ENCODE peak calls at places on chromosomes 1 and 21, in six cellular contexts. One of them, this sample, is unnamed.
A peak's percentile ranks its signal among the peaks of the same experiment; 100 is the strongest.

GRCh38 chr21:35150562-35151226 is 101.6 kb upstream of the RUNX1 start:
- DNase-seq in amniotic epithelial cell: peak; percentile 40
- DNase-seq in stimulated activated naive CD8-positive, alpha-beta T cell treated with anti-CD3 and anti-CD28 coated beads, Interleukin-15, Interleukin-2, amounts not matched to agents 100 U/mL and 50 U/mL, for 24 hours: no peak
- DNase-seq in NCI-H2081: no peak
- DNase-seq in activated CD8-positive, alpha-beta T cell treated with anti-CD3 and anti-CD28 coated beads for 36 hours: no peak
- DNase-seq in non-pigmented ciliary epithelial cell: peak; percentile 60
- DNase-seq in this sample: peak; percentile 24

GRCh38 chr1:205923663-205924435 is 19.4 kb downstream of the SLC26A9 start:
- DNase-seq in amniotic epithelial cell: no peak
- DNase-seq in stimulated activated naive CD8-positive, alpha-beta T cell treated with anti-CD3 and anti-CD28 coated beads, Interleukin-15, Interleukin-2, amounts not matched to agents 100 U/mL and 50 U/mL, for 24 hours: no peak
- DNase-seq in NCI-H2081: no peak
- DNase-seq in activated CD8-positive, alpha-beta T cell treated with anti-CD3 and anti-CD28 coated beads for 36 hours: no peak
- DNase-seq in non-pigmented ciliary epithelial cell: no peak
- DNase-seq in this sample: no peak

GRCh38 chr21:31072486-31072885 is 34.2 kb upstream of the KRTAP19-8 start:
- DNase-seq in amniotic epithelial cell: no peak
- DNase-seq in stimulated activated naive CD8-positive, alpha-beta T cell treated with anti-CD3 and anti-CD28 coated beads, Interleukin-15, Interleukin-2, amounts not matched to agents 100 U/mL and 50 U/mL, for 24 hours: no peak
- DNase-seq in NCI-H2081: no peak
- DNase-seq in activated CD8-positive, alpha-beta T cell treated with anti-CD3 and anti-CD28 coated beads for 36 hours: no peak
- DNase-seq in non-pigmented ciliary epithelial cell: no peak
- DNase-seq in this sample: no peak

GRCh38 chr1:230568676-230569075 is 73.6 kb upstream of the COG2 start:
- DNase-seq in amniotic epithelial cell: no peak
- DNase-seq in stimulated activated naive CD8-positive, alpha-beta T cell treated with anti-CD3 and anti-CD28 coated beads, Interleukin-15, Interleukin-2, amounts not matched to agents 100 U/mL and 50 U/mL, for 24 hours: no peak
- DNase-seq in NCI-H2081: no peak
- DNase-seq in activated CD8-positive, alpha-beta T cell treated with anti-CD3 and anti-CD28 coated beads for 36 hours: no peak
- DNase-seq in non-pigmented ciliary epithelial cell: no peak
- DNase-seq in this sample: no peak

GRCh38 chr1:230891413-230891812 is 23.1 kb upstream of the C1orf198 start:
- DNase-seq in amniotic epithelial cell: no peak
- DNase-seq in stimulated activated naive CD8-positive, alpha-beta T cell treated with anti-CD3 and anti-CD28 coated beads, Interleukin-15, Interleukin-2, amounts not matched to agents 100 U/mL and 50 U/mL, for 24 hours: no peak
- DNase-seq in NCI-H2081: no peak
- DNase-seq in activated CD8-positive, alpha-beta T cell treated with anti-CD3 and anti-CD28 coated beads for 36 hours: no peak
- DNase-seq in non-pigmented ciliary epithelial cell: no peak
- DNase-seq in this sample: no peak

GRCh38 chr1:23469372-23469982 is 14.5 kb downstream of the ASAP3 start:
- DNase-seq in amniotic epithelial cell: no peak
- DNase-seq in stimulated activated naive CD8-positive, alpha-beta T cell treated with anti-CD3 and anti-CD28 coated beads, Interleukin-15, Interleukin-2, amounts not matched to agents 100 U/mL and 50 U/mL, for 24 hours: no peak
- DNase-seq in NCI-H2081: no peak
- DNase-seq in activated CD8-positive, alpha-beta T cell treated with anti-CD3 and anti-CD28 coated beads for 36 hours: no peak
- DNase-seq in non-pigmented ciliary epithelial cell: no peak
- DNase-seq in this sample: no peak

GRCh38 chr1:183319051-183319450 is 99.1 kb downstream of the NMNAT2 start:
- DNase-seq in amniotic epithelial cell: no peak
- DNase-seq in stimulated activated naive CD8-positive, alpha-beta T cell treated with anti-CD3 and anti-CD28 coated beads, Interleukin-15, Interleukin-2, amounts not matched to agents 100 U/mL and 50 U/mL, for 24 hours: no peak
- DNase-seq in NCI-H2081: no peak
- DNase-seq in activated CD8-positive, alpha-beta T cell treated with anti-CD3 and anti-CD28 coated beads for 36 hours: no peak
- DNase-seq in non-pigmented ciliary epithelial cell: no peak
- DNase-seq in this sample: no peak

GRCh38 chr1:80059940-80060339 is 1053.4 kb upstream of the ADGRL4 start:
- DNase-seq in amniotic epithelial cell: peak; percentile 29
- DNase-seq in stimulated activated naive CD8-positive, alpha-beta T cell treated with anti-CD3 and anti-CD28 coated beads, Interleukin-15, Interleukin-2, amounts not matched to agents 100 U/mL and 50 U/mL, for 24 hours: no peak
- DNase-seq in NCI-H2081: no peak
- DNase-seq in activated CD8-positive, alpha-beta T cell treated with anti-CD3 and anti-CD28 coated beads for 36 hours: no peak
- DNase-seq in non-pigmented ciliary epithelial cell: no peak
- DNase-seq in this sample: no peak

GRCh38 chr1:101587749-101588148 is 350.9 kb downstream of the S1PR1 start:
- DNase-seq in amniotic epithelial cell: peak; percentile 14
- DNase-seq in stimulated activated naive CD8-positive, alpha-beta T cell treated with anti-CD3 and anti-CD28 coated beads, Interleukin-15, Interleukin-2, amounts not matched to agents 100 U/mL and 50 U/mL, for 24 hours: no peak
- DNase-seq in NCI-H2081: no peak
- DNase-seq in activated CD8-positive, alpha-beta T cell treated with anti-CD3 and anti-CD28 coated beads for 36 hours: no peak
- DNase-seq in non-pigmented ciliary epithelial cell: no peak
- DNase-seq in this sample: peak; percentile 14

GRCh38 chr1:206705187-206705586 is 20.5 kb downstream of the MAPKAPK2 start:
- DNase-seq in amniotic epithelial cell: peak; percentile 75
- DNase-seq in stimulated activated naive CD8-positive, alpha-beta T cell treated with anti-CD3 and anti-CD28 coated beads, Interleukin-15, Interleukin-2, amounts not matched to agents 100 U/mL and 50 U/mL, for 24 hours: no peak
- DNase-seq in NCI-H2081: peak; percentile 83
- DNase-seq in activated CD8-positive, alpha-beta T cell treated with anti-CD3 and anti-CD28 coated beads for 36 hours: no peak
- DNase-seq in non-pigmented ciliary epithelial cell: no peak
- DNase-seq in this sample: peak; percentile 74

GRCh38 chr1:101004666-101005065 is 20.9 kb downstream of the DPH5 start:
- DNase-seq in amniotic epithelial cell: peak; percentile 66
- DNase-seq in stimulated activated naive CD8-positive, alpha-beta T cell treated with anti-CD3 and anti-CD28 coated beads, Interleukin-15, Interleukin-2, amounts not matched to agents 100 U/mL and 50 U/mL, for 24 hours: no peak
- DNase-seq in NCI-H2081: no peak
- DNase-seq in activated CD8-positive, alpha-beta T cell treated with anti-CD3 and anti-CD28 coated beads for 36 hours: no peak
- DNase-seq in non-pigmented ciliary epithelial cell: no peak
- DNase-seq in this sample: peak; percentile 50

GRCh38 chr1:210239295-210240155 is 6.9 kb downstream of the SERTAD4 start:
- DNase-seq in amniotic epithelial cell: peak; percentile 92
- DNase-seq in stimulated activated naive CD8-positive, alpha-beta T cell treated with anti-CD3 and anti-CD28 coated beads, Interleukin-15, Interleukin-2, amounts not matched to agents 100 U/mL and 50 U/mL, for 24 hours: no peak
- DNase-seq in NCI-H2081: peak; percentile 11
- DNase-seq in activated CD8-positive, alpha-beta T cell treated with anti-CD3 and anti-CD28 coated beads for 36 hours: no peak
- DNase-seq in non-pigmented ciliary epithelial cell: peak; percentile 89
- DNase-seq in this sample: peak; percentile 88

GRCh38 chr1:173052681-173053196 is 2.0 kb upstream of the TNFSF18 start:
- DNase-seq in amniotic epithelial cell: peak; percentile 42
- DNase-seq in stimulated activated naive CD8-positive, alpha-beta T cell treated with anti-CD3 and anti-CD28 coated beads, Interleukin-15, Interleukin-2, amounts not matched to agents 100 U/mL and 50 U/mL, for 24 hours: no peak
- DNase-seq in NCI-H2081: no peak
- DNase-seq in activated CD8-positive, alpha-beta T cell treated with anti-CD3 and anti-CD28 coated beads for 36 hours: no peak
- DNase-seq in non-pigmented ciliary epithelial cell: no peak
- DNase-seq in this sample: no peak

GRCh38 chr1:182015360-182015759 is 46.2 kb downstream of the ZNF648 start:
- DNase-seq in amniotic epithelial cell: no peak
- DNase-seq in stimulated activated naive CD8-positive, alpha-beta T cell treated with anti-CD3 and anti-CD28 coated beads, Interleukin-15, Interleukin-2, amounts not matched to agents 100 U/mL and 50 U/mL, for 24 hours: no peak
- DNase-seq in NCI-H2081: no peak
- DNase-seq in activated CD8-positive, alpha-beta T cell treated with anti-CD3 and anti-CD28 coated beads for 36 hours: no peak
- DNase-seq in non-pigmented ciliary epithelial cell: no peak
- DNase-seq in this sample: no peak

GRCh38 chr1:203268901-203269653 is 36.2 kb upstream of the BTG2 start:
- DNase-seq in amniotic epithelial cell: peak; percentile 69
- DNase-seq in stimulated activated naive CD8-positive, alpha-beta T cell treated with anti-CD3 and anti-CD28 coated beads, Interleukin-15, Interleukin-2, amounts not matched to agents 100 U/mL and 50 U/mL, for 24 hours: peak; percentile 43
- DNase-seq in NCI-H2081: peak; percentile 87
- DNase-seq in activated CD8-positive, alpha-beta T cell treated with anti-CD3 and anti-CD28 coated beads for 36 hours: peak; percentile 69
- DNase-seq in non-pigmented ciliary epithelial cell: no peak
- DNase-seq in this sample: peak; percentile 78

This sample was measured in fibroblast of villous mesenchyme.